ENCODE peak calls at places on chromosomes 3 and 15, in five cellular contexts. Y, O, B, U and F are unnamed samples.

GRCh38 chr3:9732753-9733115 is 1.2 kb downstream of the BRPF1 start:
- DNase-seq in O (no peak), B (peak; percentile 74), U (no peak), Y (no peak), F (no peak)

GRCh38 chr3:39136533-39137434 is 16.6 kb downstream of the CSRNP1 start:
- DNase-seq in Y (no peak), O (no peak), U (no peak), B (no peak), F (no peak)

GRCh38 chr15:100902436-100903190 is 16.5 kb upstream of the LRRK1 start:
- DNase-seq in B (peak; percentile 89), U (peak; percentile 64), Y (no peak), O (no peak), F (peak; percentile 80)

GRCh38 chr3:117463276-117463675 is 753.7 kb downstream of the TUSC7 start:
- DNase-seq in U (no peak), B (peak; percentile 57), Y (no peak), O (no peak), F (peak; percentile 6)

GRCh38 chr3:127962937-127963336 is 47.9 kb downstream of the KBTBD12 start:
- DNase-seq in U (no peak), B (no peak), O (no peak), Y (no peak), F (no peak)

GRCh38 chr3:20043398-20043797 is 3.2 kb downstream of the KAT2B start:
- DNase-seq in U (no peak), Y (peak; percentile 20), B (peak; percentile 32), O (peak; percentile 57), F (no peak)

GRCh38 chr3:61199843-61200242 is 51.4 kb downstream of the FHIT start:
- DNase-seq in O (no peak), Y (no peak), U (no peak), B (no peak), F (no peak)

GRCh38 chr3:48820626-48821324 is 26.9 kb downstream of the PRKAR2A start:
- DNase-seq in Y (no peak), B (peak; percentile 68), O (no peak), U (no peak), F (no peak)

GRCh38 chr3:98565237-98565643 is 28.2 kb downstream of the CPOX start:
- DNase-seq in Y (no peak), O (no peak), B (peak; percentile 61), U (no peak), F (no peak)

GRCh38 chr15:101503296-101503599 is 13.7 kb upstream of the PCSK6 start:
- DNase-seq in Y (no peak), U (no peak), O (no peak), B (no peak), F (no peak)

GRCh38 chr3:127053979-127054378 is 71.1 kb downstream of the PLXNA1 start:
- DNase-seq in U (no peak), O (peak; percentile 4), Y (no peak), B (no peak), F (no peak)

GRCh38 chr3:45758871-45759270 is 37.5 kb downstream of the SLC6A20 start:
- DNase-seq in B (no peak), Y (no peak), U (no peak), O (no peak), F (no peak)

GRCh38 chr15:89209057-89209456 is 12.3 kb downstream of the RLBP1 start:
- DNase-seq in O (no peak), U (no peak), B (no peak), Y (no peak), F (no peak)

GRCh38 chr3:19543212-19543841 is 390.7 kb downstream of the EFHB start:
- DNase-seq in U (peak; percentile 7), O (no peak), B (no peak), Y (no peak), F (no peak)

GRCh38 chr3:141431411-141432378 is 55.1 kb upstream of the RASA2 start:
- DNase-seq in B (no peak), Y (no peak), O (no peak), U (no peak), F (no peak)

GRCh38 chr3:31699309-31699953 is 166.7 kb downstream of the STT3B start:
- DNase-seq in U (no peak), O (no peak), B (peak; percentile 51), Y (no peak), F (no peak)

GRCh38 chr15:65163041-65163440 is 22.1 kb downstream of the CLPX start:
- DNase-seq in Y (no peak), B (no peak), O (no peak), U (no peak), F (no peak)

GRCh38 chr3:129016366-129016724 is 15.2 kb downstream of the EFCC1 start:
- DNase-seq in U (peak; percentile 94), O (peak; percentile 68), Y (no peak), B (no peak), F (no peak)

GRCh38 chr3:65245133-65246076 is 557.6 kb upstream of the ADAMTS9 start:
- DNase-seq in Y (no peak), U (no peak), O (no peak), B (peak; percentile 47), F (no peak)